ENCODE peak calls at places on chromosomes 5 and 9, in seven cellular contexts. One of them, this sample, is unnamed.

GRCh38 chr9:83343366-83343765 is 194.8 kb downstream of the FRMD3 start:
- DNase-seq in GM23338: no peak
- DNase-seq in HFF-Myc: no peak
- DNase-seq in GM10248: no peak
- DNase-seq in astrocyte of the spinal cord: no peak
- DNase-seq in WTC11: no peak
- DNase-seq in suprapubic skin: no peak
- DNase-seq in this sample: no peak

GRCh38 chr5:122507581-122507980 is 195.5 kb downstream of the SNCAIP start:
- DNase-seq in GM23338: no peak
- DNase-seq in WTC11: no peak
- DNase-seq in astrocyte of the spinal cord: no peak
- DNase-seq in GM10248: no peak
- DNase-seq in HFF-Myc: no peak
- DNase-seq in suprapubic skin: no peak
- DNase-seq in this sample: no peak

GRCh38 chr5:135493406-135494180 is 41.4 kb upstream of the TIFAB start:
- DNase-seq in suprapubic skin: no peak
- DNase-seq in WTC11: no peak
- DNase-seq in GM10248: no peak
- DNase-seq in HFF-Myc: peak; percentile 33
- DNase-seq in astrocyte of the spinal cord: peak; percentile 87
- DNase-seq in GM23338: peak; percentile 39
- DNase-seq in this sample: no peak

GRCh38 chr9:14652729-14653377 is 40.4 kb downstream of the ZDHHC21 start:
- DNase-seq in suprapubic skin: no peak
- DNase-seq in GM23338: peak; percentile 76
- DNase-seq in GM10248: no peak
- DNase-seq in HFF-Myc: no peak
- DNase-seq in WTC11: no peak
- DNase-seq in astrocyte of the spinal cord: peak; percentile 10
- DNase-seq in this sample: no peak

GRCh38 chr5:17157916-17158529 is 59.4 kb upstream of the BASP1 start:
- DNase-seq in astrocyte of the spinal cord: peak; percentile 59
- DNase-seq in GM10248: no peak
- DNase-seq in GM23338: no peak
- DNase-seq in HFF-Myc: no peak
- DNase-seq in suprapubic skin: no peak
- DNase-seq in WTC11: no peak
- DNase-seq in this sample: no peak

GRCh38 chr9:2093920-2094597 is 78.9 kb downstream of the SMARCA2 start:
- DNase-seq in astrocyte of the spinal cord: peak; percentile 44
- DNase-seq in GM23338: peak; percentile 52
- DNase-seq in HFF-Myc: no peak
- DNase-seq in WTC11: no peak
- DNase-seq in GM10248: no peak
- DNase-seq in suprapubic skin: no peak
- DNase-seq in this sample: no peak

GRCh38 chr5:54601832-54602231 is 84.3 kb downstream of the SNX18 start:
- DNase-seq in HFF-Myc: no peak
- DNase-seq in GM10248: no peak
- DNase-seq in GM23338: no peak
- DNase-seq in suprapubic skin: no peak
- DNase-seq in astrocyte of the spinal cord: no peak
- DNase-seq in WTC11: no peak
- DNase-seq in this sample: no peak

GRCh38 chr5:56269216-56269927 is 36.2 kb upstream of the ANKRD55 start:
- DNase-seq in HFF-Myc: no peak
- DNase-seq in GM10248: peak; percentile 41
- DNase-seq in suprapubic skin: no peak
- DNase-seq in astrocyte of the spinal cord: peak; percentile 61
- DNase-seq in WTC11: no peak
- DNase-seq in GM23338: peak; percentile 65
- DNase-seq in this sample: no peak

GRCh38 chr5:136712628-136713027 is 347.3 kb upstream of the TRPC7 start:
- DNase-seq in GM23338: no peak
- DNase-seq in HFF-Myc: no peak
- DNase-seq in GM10248: no peak
- DNase-seq in WTC11: no peak
- DNase-seq in suprapubic skin: no peak
- DNase-seq in astrocyte of the spinal cord: no peak
- DNase-seq in this sample: no peak

GRCh38 chr5:126108505-126108904 is 314.7 kb upstream of the GRAMD2B start:
- DNase-seq in HFF-Myc: no peak
- DNase-seq in GM23338: no peak
- DNase-seq in astrocyte of the spinal cord: no peak
- DNase-seq in suprapubic skin: no peak
- DNase-seq in WTC11: peak; percentile 15
- DNase-seq in GM10248: no peak
- DNase-seq in this sample: no peak

GRCh38 chr5:43616535-43616934 is 13.6 kb downstream of the NNT start:
- DNase-seq in HFF-Myc: no peak
- DNase-seq in suprapubic skin: no peak
- DNase-seq in WTC11: no peak
- DNase-seq in astrocyte of the spinal cord: no peak
- DNase-seq in GM23338: no peak
- DNase-seq in GM10248: no peak
- DNase-seq in this sample: no peak

GRCh38 chr9:118170032-118170955 is 466.1 kb downstream of the TLR4 start:
- DNase-seq in WTC11: peak; percentile 66
- DNase-seq in suprapubic skin: no peak
- DNase-seq in astrocyte of the spinal cord: peak; percentile 49
- DNase-seq in GM10248: peak; percentile 7
- DNase-seq in HFF-Myc: peak; percentile 0
- DNase-seq in GM23338: peak; percentile 82
- DNase-seq in this sample: no peak

GRCh38 chr5:35166043-35166442 is 64.2 kb downstream of the PRLR start:
- DNase-seq in HFF-Myc: no peak
- DNase-seq in suprapubic skin: no peak
- DNase-seq in astrocyte of the spinal cord: no peak
- DNase-seq in WTC11: no peak
- DNase-seq in GM23338: no peak
- DNase-seq in GM10248: no peak
- DNase-seq in this sample: no peak
- TF ChIP-seq CTCF in HFF-Myc: peak; percentile 13
- TF ChIP-seq CTCF in suprapubic skin: no peak
- TF ChIP-seq CTCF in astrocyte of the spinal cord: no peak
- TF ChIP-seq CTCF in WTC11: no peak
- TF ChIP-seq CTCF in GM23338: no peak
- TF ChIP-seq CTCF in GM10248: no peak
- TF ChIP-seq CTCF in this sample: peak; percentile 30

GRCh38 chr9:89593776-89594427 is 10.9 kb upstream of the GADD45G start:
- DNase-seq in suprapubic skin: no peak
- DNase-seq in WTC11: peak; percentile 88
- DNase-seq in astrocyte of the spinal cord: peak; percentile 13
- DNase-seq in GM10248: peak; percentile 76
- DNase-seq in HFF-Myc: no peak
- DNase-seq in GM23338: peak; percentile 92
- DNase-seq in this sample: no peak
- TF ChIP-seq CTCF in suprapubic skin: no peak
- TF ChIP-seq CTCF in WTC11: peak; percentile 76
- TF ChIP-seq CTCF in astrocyte of the spinal cord: peak; percentile 76
- TF ChIP-seq CTCF in GM10248: peak; percentile 83
- TF ChIP-seq CTCF in HFF-Myc: peak; percentile 76
- TF ChIP-seq CTCF in GM23338: peak; percentile 97
- TF ChIP-seq CTCF in this sample: peak; percentile 81

GRCh38 chr5:170691623-170692022 is 91.9 kb upstream of the GABRP start:
- DNase-seq in WTC11: peak; percentile 73
- DNase-seq in astrocyte of the spinal cord: no peak
- DNase-seq in GM23338: peak; percentile 80
- DNase-seq in HFF-Myc: no peak
- DNase-seq in suprapubic skin: no peak
- DNase-seq in GM10248: no peak
- DNase-seq in this sample: no peak
- TF ChIP-seq CTCF in WTC11: peak; percentile 17
- TF ChIP-seq CTCF in astrocyte of the spinal cord: no peak
- TF ChIP-seq CTCF in GM23338: peak; percentile 93
- TF ChIP-seq CTCF in HFF-Myc: no peak
- TF ChIP-seq CTCF in suprapubic skin: no peak
- TF ChIP-seq CTCF in GM10248: no peak
- TF ChIP-seq CTCF in this sample: no peak

GRCh38 chr9:20187318-20187717 is 398.5 kb upstream of the SLC24A2 start:
- DNase-seq in WTC11: no peak
- DNase-seq in astrocyte of the spinal cord: no peak
- DNase-seq in suprapubic skin: no peak
- DNase-seq in GM10248: no peak
- DNase-seq in GM23338: no peak
- DNase-seq in HFF-Myc: no peak
- DNase-seq in this sample: no peak

GRCh38 chr9:20189871-20190270 is 401.0 kb upstream of the SLC24A2 start:
- DNase-seq in suprapubic skin: no peak
- DNase-seq in GM10248: no peak
- DNase-seq in astrocyte of the spinal cord: no peak
- DNase-seq in GM23338: peak; percentile 44
- DNase-seq in WTC11: peak; percentile 47
- DNase-seq in HFF-Myc: no peak
- DNase-seq in this sample: no peak

GRCh38 chr9:20188616-20189212 is 399.9 kb upstream of the SLC24A2 start:
- DNase-seq in GM23338: no peak
- DNase-seq in WTC11: no peak
- DNase-seq in suprapubic skin: no peak
- DNase-seq in GM10248: no peak
- DNase-seq in HFF-Myc: no peak
- DNase-seq in astrocyte of the spinal cord: no peak
- DNase-seq in this sample: no peak

GRCh38 chr9:20186823-20187222 is 398.0 kb upstream of the SLC24A2 start:
- DNase-seq in astrocyte of the spinal cord: no peak
- DNase-seq in HFF-Myc: no peak
- DNase-seq in GM23338: no peak
- DNase-seq in suprapubic skin: no peak
- DNase-seq in WTC11: no peak
- DNase-seq in GM10248: no peak
- DNase-seq in this sample: no peak

DNA sequence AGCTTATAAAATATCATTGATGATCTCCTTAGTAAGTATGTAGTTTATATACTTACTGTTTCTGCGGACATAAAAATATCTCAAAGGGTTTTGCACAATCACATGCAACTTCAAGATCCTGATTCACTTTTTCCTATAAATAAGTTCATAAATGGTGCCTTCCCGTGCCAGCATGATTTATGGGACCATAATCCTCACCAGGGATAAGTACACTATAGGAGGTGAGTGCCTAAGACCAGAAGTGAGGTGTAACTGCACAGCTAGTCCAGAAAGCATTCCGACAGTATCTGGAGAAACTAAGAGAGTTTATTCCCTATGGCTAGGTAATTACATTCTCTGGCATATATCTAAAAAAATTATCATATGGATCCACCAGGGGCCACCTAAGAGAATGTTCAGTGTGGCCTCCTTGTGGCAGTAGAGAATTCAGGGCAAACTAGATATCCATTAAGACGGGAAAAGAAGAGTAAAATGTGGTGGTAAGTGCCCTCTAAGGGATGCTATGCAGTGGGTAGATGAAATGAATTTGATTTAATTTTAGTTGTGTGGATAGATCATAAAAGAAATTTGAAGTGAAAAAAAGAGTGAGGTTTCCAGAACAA is 402.5 kb upstream of the SLC24A2 start:
- DNase-seq in GM23338: no peak
- DNase-seq in HFF-Myc: no peak
- DNase-seq in WTC11: no peak
- DNase-seq in astrocyte of the spinal cord: no peak
- DNase-seq in suprapubic skin: no peak
- DNase-seq in GM10248: no peak
- DNase-seq in this sample: no peak
- TF ChIP-seq CTCF in GM23338: peak; percentile 24
- TF ChIP-seq CTCF in HFF-Myc: peak; percentile 2
- TF ChIP-seq CTCF in WTC11: no peak
- TF ChIP-seq CTCF in astrocyte of the spinal cord: no peak
- TF ChIP-seq CTCF in suprapubic skin: no peak
- TF ChIP-seq CTCF in GM10248: no peak
- TF ChIP-seq CTCF in this sample: no peak

DNA sequence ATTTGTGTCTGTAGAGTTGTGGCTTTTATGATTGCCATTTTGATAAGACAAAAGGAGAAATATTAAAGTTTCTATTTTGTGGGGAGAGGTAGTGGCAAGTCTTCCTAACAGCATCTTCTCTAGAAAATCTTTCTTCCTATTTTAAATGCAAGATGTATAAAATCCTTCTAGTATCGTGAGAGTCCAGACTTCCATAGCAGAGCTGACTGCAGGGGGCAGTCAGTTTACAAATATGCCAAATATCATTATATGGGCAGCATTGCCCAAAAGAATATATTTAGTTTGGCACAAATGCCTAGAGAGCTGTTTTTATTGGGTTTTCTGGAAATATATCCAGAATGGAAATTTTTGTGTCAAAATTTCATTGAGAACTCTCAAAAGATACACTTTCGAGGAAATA is 82.1 kb upstream of the ALDH1A1 start:
- DNase-seq in GM10248: no peak
- DNase-seq in GM23338: no peak
- DNase-seq in astrocyte of the spinal cord: no peak
- DNase-seq in HFF-Myc: no peak
- DNase-seq in suprapubic skin: no peak
- DNase-seq in WTC11: no peak
- DNase-seq in this sample: no peak
- TF ChIP-seq CTCF in GM10248: no peak
- TF ChIP-seq CTCF in GM23338: peak; percentile 15
- TF ChIP-seq CTCF in astrocyte of the spinal cord: peak; percentile 2
- TF ChIP-seq CTCF in HFF-Myc: no peak
- TF ChIP-seq CTCF in suprapubic skin: no peak
- TF ChIP-seq CTCF in WTC11: no peak
- TF ChIP-seq CTCF in this sample: no peak

DNA sequence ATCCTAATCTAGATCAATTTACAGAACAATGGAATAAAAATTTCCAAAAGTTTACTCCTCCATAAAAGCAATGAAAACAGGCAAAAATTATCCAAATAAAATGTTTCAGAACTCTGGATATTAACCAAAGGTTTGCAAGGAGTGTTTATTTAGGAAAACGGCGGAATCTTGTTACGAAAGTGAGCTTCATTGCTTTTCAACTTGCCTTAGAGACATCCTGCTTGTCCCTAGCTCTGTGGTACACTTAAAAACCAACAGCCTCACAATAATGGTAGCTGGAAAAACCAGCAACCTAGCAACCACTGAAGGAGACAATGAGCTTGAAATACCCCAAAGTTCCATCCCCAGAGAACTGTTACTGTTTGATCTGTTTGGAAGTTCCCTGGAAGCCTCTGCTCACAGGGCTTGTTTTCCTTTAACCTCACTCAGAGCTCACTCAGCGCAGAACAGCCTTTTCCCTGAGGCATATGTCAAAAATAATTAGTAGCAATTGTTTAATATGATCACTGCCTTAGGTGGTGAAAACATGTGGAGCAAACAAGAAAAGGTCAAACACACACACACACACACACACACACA is 43.2 kb downstream of the SH3TC2 start:
- DNase-seq in suprapubic skin: no peak
- DNase-seq in WTC11: no peak
- DNase-seq in HFF-Myc: no peak
- DNase-seq in astrocyte of the spinal cord: no peak
- DNase-seq in GM23338: no peak
- DNase-seq in GM10248: no peak
- DNase-seq in this sample: no peak
- TF ChIP-seq CTCF in suprapubic skin: no peak
- TF ChIP-seq CTCF in WTC11: no peak
- TF ChIP-seq CTCF in HFF-Myc: no peak
- TF ChIP-seq CTCF in astrocyte of the spinal cord: no peak
- TF ChIP-seq CTCF in GM23338: no peak
- TF ChIP-seq CTCF in GM10248: no peak
- TF ChIP-seq CTCF in this sample: no peak

This sample was measured in CD14-positive monocyte.